ENCODE peak calls at places on chromosomes 7 and 10, in nine cellular contexts. H is HTR-8/SVneo; T is fibroblast of mammary gland; K is breast epithelium; C is NCI-H82; V is neural crest cell; J is stimulated activated CD8-positive, alpha-beta memory T cell treated with anti-CD3 and anti-CD28 coated beads, Interleukin-2, amount 100 ng/mL, for 48 hours; F is left cardiac atrium; Y is myocyte. L is an unnamed sample.

GRCh38 chr10:13681963-13682362 is 95.2 kb downstream of the PRPF18 start:
- DNase-seq in H (no peak), T (no peak), K (no peak), C (no peak), V (no peak), J (no peak), F (no peak), Y (no peak), L (no peak)

GRCh38 chr7:74351836-74352235 is 62.6 kb downstream of the CLIP2 start:
- DNase-seq in H (no peak), T (no peak), K (no peak), C (no peak), V (no peak), J (no peak), F (no peak), Y (no peak), L (no peak)

GRCh38 chr7:322111-322671 is 32.2 kb downstream of the FOXL3 start:
- DNase-seq in H (peak), T (peak), K (peak), C (peak), V (peak), J (peak), F (peak), Y (peak), L (peak)

GRCh38 chr10:5563991-5564536 is 39.3 kb downstream of the CALML3 start:
- DNase-seq in H (no peak), T (peak), K (no peak), C (no peak), V (no peak), J (no peak), F (no peak), Y (peak), L (no peak)

GRCh38 chr7:26143298-26144044 is 8.5 kb upstream of the NFE2L3 start:
- DNase-seq in H (no peak), T (peak), K (no peak), C (no peak), V (no peak), J (no peak), F (no peak), Y (no peak), L (no peak)

GRCh38 chr7:78090616-78091015 is 292.0 kb downstream of the PHTF2 start:
- DNase-seq in H (no peak), T (peak), K (no peak), C (no peak), V (no peak), J (no peak), F (no peak), Y (peak), L (no peak)

GRCh38 chr10:104824378-104825006 is 183.4 kb downstream of the SORCS3 start:
- DNase-seq in H (peak), T (peak), K (no peak), C (no peak), V (peak), J (no peak), F (no peak), Y (peak), L (no peak)

GRCh38 chr7:39407139-39407538 is 159.1 kb upstream of the YAE1 start:
- DNase-seq in H (no peak), T (no peak), K (no peak), C (peak), V (no peak), J (no peak), F (no peak), Y (no peak), L (no peak)

GRCh38 chr10:65375528-65375927 is 1550.3 kb upstream of the LRRTM3 start:
- DNase-seq in H (no peak), T (no peak), K (no peak), C (no peak), V (no peak), J (no peak), F (no peak), Y (no peak), L (no peak)

GRCh38 chr10:110368002-110368401 is 63.3 kb upstream of the SMNDC1 start:
- DNase-seq in H (no peak), T (no peak), K (no peak), C (no peak), V (no peak), J (no peak), F (no peak), Y (no peak), L (no peak)

GRCh38 chr10:102775201-102775972 is 31.6 kb downstream of the WBP1L start:
- DNase-seq in H (no peak), T (peak), K (peak), C (no peak), V (no peak), J (no peak), F (peak), Y (peak), L (no peak)

GRCh38 chr7:106462365-106462859 is 177.6 kb upstream of the NAMPT start:
- DNase-seq in H (peak), T (peak), K (no peak), C (peak), V (peak), J (no peak), F (no peak), Y (peak), L (no peak)

GRCh38 chr10:118332948-118333710 is 9.0 kb downstream of the FAM204A start:
- DNase-seq in H (no peak), T (no peak), K (no peak), C (no peak), V (no peak), J (no peak), F (no peak), Y (peak), L (no peak)

GRCh38 chr10:102660891-102661613 is 16.8 kb downstream of the TRIM8 start:
- DNase-seq in H (no peak), T (peak), K (no peak), C (peak), V (peak), J (peak), F (peak), Y (peak), L (no peak)

GRCh38 chr7:26493737-26494423 is 202.2 kb downstream of the SNX10 start:
- DNase-seq in H (no peak), T (no peak), K (no peak), C (no peak), V (no peak), J (no peak), F (no peak), Y (peak), L (no peak)

GRCh38 chr10:79404690-79405131 is 40.7 kb downstream of the ZCCHC24 start:
- DNase-seq in H (no peak), T (no peak), K (no peak), C (no peak), V (no peak), J (no peak), F (peak), Y (no peak), L (no peak)

GRCh38 chr7:37540917-37541316 is 92.3 kb upstream of the ELMO1 start:
- DNase-seq in H (no peak), T (no peak), K (peak), C (no peak), V (no peak), J (no peak), F (no peak), Y (no peak), L (no peak)

GRCh38 chr10:132742167-132742836 is 43.6 kb downstream of the NKX6-2 start:
- DNase-seq in H (no peak), T (no peak), K (no peak), C (no peak), V (no peak), J (no peak), F (no peak), Y (no peak), L (no peak)

GRCh38 chr10:34024708-34025425 is 690.4 kb upstream of the NRP1 start:
- DNase-seq in H (no peak), T (peak), K (no peak), C (peak), V (no peak), J (no peak), F (no peak), Y (no peak), L (no peak)

GRCh38 chr10:32005050-32005449 is 51.2 kb downstream of the KIF5B start:
- DNase-seq in H (peak), T (peak), K (no peak), C (peak), V (peak), J (no peak), F (no peak), Y (peak), L (no peak)

GRCh38 chr10:68212721-68213352 is 19.1 kb downstream of the ATOH7 start:
- DNase-seq in H (peak), T (peak), K (no peak), C (peak), V (no peak), J (no peak), F (no peak), Y (peak), L (no peak)

GRCh38 chr7:121456785-121457359 is 60.8 kb upstream of the FAM3C start:
- DNase-seq in H (no peak), T (no peak), K (peak), C (no peak), V (no peak), J (no peak), F (no peak), Y (peak), L (no peak)

GRCh38 chr10:83917519-83918506 is 221.5 kb upstream of the GHITM start:
- DNase-seq in H (no peak), T (no peak), K (no peak), C (peak), V (peak), J (peak), F (peak), Y (no peak), L (no peak)

GRCh38 chr10:100696477-100696901 is 48.9 kb upstream of the PAX2 start:
- DNase-seq in H (no peak), T (no peak), K (no peak), C (no peak), V (no peak), J (no peak), F (no peak), Y (no peak), L (no peak)

GRCh38 chr7:105805619-105806018 is 70.8 kb downstream of the ATXN7L1 start:
- DNase-seq in H (no peak), T (peak), K (no peak), C (no peak), V (no peak), J (no peak), F (no peak), Y (no peak), L (no peak)

GRCh38 chr10:44281089-44281613 is 103.7 kb downstream of the CXCL12 start:
- DNase-seq in H (no peak), T (peak), K (no peak), C (no peak), V (no peak), J (no peak), F (peak), Y (no peak), L (no peak)

GRCh38 chr10:28551086-28551485 is 18.2 kb downstream of the WAC start:
- DNase-seq in H (no peak), T (no peak), K (no peak), C (no peak), V (no peak), J (no peak), F (no peak), Y (no peak), L (no peak)

GRCh38 chr10:133018491-133018890 is 69.2 kb upstream of the ADGRA1 start:
- DNase-seq in H (no peak), T (no peak), K (no peak), C (no peak), V (no peak), J (no peak), F (no peak), Y (no peak), L (no peak)

GRCh38 chr10:119705434-119705831 is 20.4 kb upstream of the INPP5F start:
- DNase-seq in H (no peak), T (no peak), K (no peak), C (no peak), V (no peak), J (no peak), F (no peak), Y (no peak), L (no peak)

GRCh38 chr7:73519867-73520672 is 2.0 kb downstream of the BAZ1B start:
- DNase-seq in H (no peak), T (peak), K (no peak), C (peak), V (no peak), J (no peak), F (no peak), Y (no peak), L (no peak)

GRCh38 chr7:43077732-43078391 is 34.6 kb upstream of the HECW1 start:
- DNase-seq in H (peak), T (no peak), K (no peak), C (peak), V (no peak), J (no peak), F (no peak), Y (peak), L (no peak)

GRCh38 chr7:7428806-7429205 is 106.9 kb downstream of the COL28A1 start:
- DNase-seq in H (no peak), T (peak), K (no peak), C (no peak), V (no peak), J (no peak), F (no peak), Y (peak), L (no peak)

GRCh38 chr10:46558411-46559185 is 2.1 kb upstream of the GPRIN2 start:
- DNase-seq in H (no peak), T (no peak), K (peak), C (no peak), V (peak), J (no peak), F (no peak), Y (no peak), L (no peak)

GRCh38 chr7:2146676-2147472 is 85.9 kb downstream of the MAD1L1 start:
- DNase-seq in H (no peak), T (no peak), K (no peak), C (no peak), V (no peak), J (no peak), F (no peak), Y (no peak), L (no peak)

GRCh38 chr10:81414038-81414437 is 461.0 kb upstream of the NRG3 start:
- DNase-seq in H (no peak), T (no peak), K (no peak), C (peak), V (peak), J (no peak), F (no peak), Y (no peak), L (no peak)

GRCh38 chr10:13890617-13891541 is 304.1 kb downstream of the PRPF18 start:
- DNase-seq in H (peak), T (peak), K (no peak), C (peak), V (peak), J (no peak), F (peak), Y (peak), L (no peak)

GRCh38 chr10:11643039-11643438 is 31.6 kb upstream of the USP6NL start:
- DNase-seq in H (no peak), T (no peak), K (no peak), C (no peak), V (no peak), J (no peak), F (no peak), Y (no peak), L (no peak)

GRCh38 chr10:123635745-123636144 is 30.4 kb upstream of the GPR26 start:
- DNase-seq in H (no peak), T (no peak), K (no peak), C (no peak), V (no peak), J (no peak), F (no peak), Y (no peak), L (no peak)

L was measured in omental fat pad.